ENCODE peak calls at places on chromosomes 4 and X, in nine cellular contexts. S, R, K, T, G, U, J, A and B are unnamed samples.

GRCh38 chrX:87961471-87961870 is 443.9 kb downstream of the KLHL4 start:
- DNase-seq in S (no peak), R (no peak), K (no peak), T (no peak), G (no peak), U (no peak), J (no peak), A (no peak), B (no peak)

GRCh38 chr4:692771-693554 is 4.0 kb upstream of the SLC49A3 start:
- DNase-seq in S (no peak), R (no peak), K (no peak), T (no peak), G (no peak), U (no peak), J (no peak), A (no peak), B (no peak)

GRCh38 chrX:567891-568290 is 62.7 kb upstream of the SHOX start:
- DNase-seq in S (no peak), R (no peak), K (no peak), T (no peak), G (no peak), U (no peak), J (no peak), A (no peak), B (no peak)

GRCh38 chrX:19535481-19535880 is 20.2 kb upstream of the MAP3K15 start:
- DNase-seq in S (no peak), R (no peak), K (no peak), T (no peak), G (no peak), U (no peak), J (no peak), A (peak; percentile 8), B (no peak)

GRCh38 chr4:6452897-6453687 is 19.3 kb downstream of the PPP2R2C start:
- DNase-seq in S (no peak), R (no peak), K (no peak), T (no peak), G (no peak), U (no peak), J (no peak), A (no peak), B (no peak)

GRCh38 chr4:22434895-22435294 is 81.0 kb downstream of the ADGRA3 start:
- DNase-seq in S (no peak), R (no peak), K (no peak), T (no peak), G (no peak), U (peak; percentile 71), J (no peak), A (peak; percentile 5), B (no peak)

GRCh38 chr4:169311643-169312365 is 41.0 kb upstream of the SH3RF1 start:
- DNase-seq in S (peak; percentile 56), R (no peak), K (no peak), T (no peak), G (no peak), U (peak; percentile 62), J (peak; percentile 60), A (peak; percentile 45), B (no peak)

GRCh38 chr4:185211035-185211434 is 1.6 kb downstream of the SNX25 start:
- DNase-seq in S (no peak), R (no peak), K (no peak), T (no peak), G (no peak), U (no peak), J (no peak), A (no peak), B (no peak)

GRCh38 chrX:154441984-154442707 is 1.8 kb upstream of the FAM50A start:
- DNase-seq in S (no peak), R (no peak), K (no peak), T (no peak), G (no peak), U (no peak), J (no peak), A (peak; percentile 72), B (no peak)

GRCh38 chrX:132090370-132091152 is 37.3 kb downstream of the FRMD7 start:
- DNase-seq in S (no peak), R (no peak), K (no peak), T (no peak), G (no peak), U (no peak), J (no peak), A (no peak), B (no peak)

GRCh38 chrX:153941331-153942252 is 2.9 kb downstream of the RENBP start:
- DNase-seq in S (no peak), R (no peak), K (no peak), T (no peak), G (no peak), U (no peak), J (no peak), A (no peak), B (no peak)

GRCh38 chrX:23911436-23911835 is 3.6 kb downstream of the CXorf58 start:
- DNase-seq in S (no peak), R (no peak), K (no peak), T (no peak), G (no peak), U (no peak), J (no peak), A (no peak), B (no peak)

GRCh38 chrX:23907106-23907495 is 637 bp downstream of the APOO start:
- DNase-seq in S (no peak), R (no peak), K (no peak), T (no peak), G (no peak), U (no peak), J (no peak), A (peak; percentile 18), B (no peak)

GRCh38 chrX:23904096-23904495 is 3.6 kb downstream of the APOO start:
- DNase-seq in S (no peak), R (no peak), K (no peak), T (no peak), G (no peak), U (no peak), J (no peak), A (no peak), B (no peak)

GRCh38 chrX:23907496-23908218 is at the start of the genes APOO and CXorf58:
- DNase-seq in S (peak; percentile 91), R (peak; percentile 90), K (peak; percentile 36), T (peak; percentile 95), G (peak; percentile 91), U (peak; percentile 90), J (peak; percentile 89), A (peak; percentile 72), B (peak; percentile 88)

DNA sequence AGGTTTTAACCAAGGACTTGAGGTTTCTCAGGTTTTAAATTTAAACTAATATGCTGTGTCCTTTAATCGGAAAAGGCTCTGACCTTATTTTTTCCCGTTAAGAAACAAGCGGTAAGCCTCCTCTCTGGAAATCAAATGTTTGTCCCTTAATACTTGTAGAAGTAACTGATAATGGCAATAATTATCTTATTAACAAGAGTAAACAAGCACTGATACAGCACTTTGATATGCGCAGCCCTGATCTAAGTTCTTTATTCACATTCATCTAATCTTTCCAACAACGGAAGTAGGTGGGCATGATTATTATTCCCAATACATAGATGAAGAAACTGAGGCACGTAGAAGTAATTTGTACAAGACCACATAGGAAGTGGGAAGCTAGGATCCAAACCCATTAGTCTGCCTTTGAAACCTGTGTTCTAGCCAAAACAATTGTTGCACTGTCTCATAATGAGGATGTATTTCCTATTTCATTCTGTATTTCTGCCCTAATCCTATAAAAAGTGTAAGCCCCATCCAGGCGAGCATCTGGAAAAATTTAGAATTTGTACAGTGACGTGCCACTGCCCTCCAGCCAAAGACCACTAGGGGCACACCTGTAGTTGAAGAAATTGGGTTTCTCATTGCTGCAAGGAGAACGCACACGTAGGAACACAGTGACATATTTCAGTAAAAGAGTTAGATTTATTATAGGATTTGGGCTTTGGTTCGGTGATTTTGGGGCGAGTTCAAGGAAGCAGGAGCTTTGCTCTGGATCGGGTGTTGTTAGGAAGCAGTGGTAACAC is 605 bp downstream of the CXorf58 start:
- DNase-seq in S (peak; percentile 17), R (no peak), K (no peak), T (no peak), G (no peak), U (no peak), J (no peak), A (no peak), B (no peak)
- TF ChIP-seq CTCF in S (peak; percentile 31), R (no peak), K (no peak), T (no peak), G (peak; percentile 11), U (no peak), J (no peak), A (peak; percentile 32), B (no peak)

GRCh38 chrX:115988825-115989224 is 181.7 kb upstream of the AGTR2 start:
- DNase-seq in S (peak; percentile 15), R (no peak), K (no peak), T (no peak), G (no peak), U (no peak), J (no peak), A (no peak), B (no peak)
- TF ChIP-seq CTCF in S (peak; percentile 31), R (no peak), K (no peak), T (peak; percentile 23), G (no peak), U (no peak), J (peak; percentile 23), A (no peak), B (peak; percentile 5)

GRCh38 chrX:72021975-72022374 is 109.7 kb downstream of the RTL5 start:
- DNase-seq in S (peak; percentile 39), R (no peak), K (no peak), T (no peak), G (no peak), U (no peak), J (peak; percentile 18), A (no peak), B (no peak)
- TF ChIP-seq CTCF in S (peak; percentile 52), R (peak; percentile 36), K (no peak), T (peak; percentile 30), G (peak; percentile 23), U (no peak), J (peak; percentile 14), A (no peak), B (no peak)

GRCh38 chr4:37591349-37591748 is 94.8 kb downstream of the RELL1 start:
- DNase-seq in S (no peak), R (no peak), K (no peak), T (no peak), G (no peak), U (no peak), J (no peak), A (no peak), B (no peak)

GRCh38 chr4:37590016-37590415 is 96.2 kb downstream of the RELL1 start:
- DNase-seq in S (no peak), R (no peak), K (no peak), T (no peak), G (no peak), U (no peak), J (no peak), A (no peak), B (no peak)

GRCh38 chr4:37595875-37596402 is 90.2 kb downstream of the RELL1 start:
- DNase-seq in S (no peak), R (no peak), K (no peak), T (no peak), G (no peak), U (peak; percentile 46), J (no peak), A (no peak), B (no peak)

GRCh38 chr4:37597019-37597418 is 89.2 kb downstream of the RELL1 start:
- DNase-seq in S (no peak), R (no peak), K (no peak), T (no peak), G (no peak), U (no peak), J (no peak), A (no peak), B (no peak)

DNA sequence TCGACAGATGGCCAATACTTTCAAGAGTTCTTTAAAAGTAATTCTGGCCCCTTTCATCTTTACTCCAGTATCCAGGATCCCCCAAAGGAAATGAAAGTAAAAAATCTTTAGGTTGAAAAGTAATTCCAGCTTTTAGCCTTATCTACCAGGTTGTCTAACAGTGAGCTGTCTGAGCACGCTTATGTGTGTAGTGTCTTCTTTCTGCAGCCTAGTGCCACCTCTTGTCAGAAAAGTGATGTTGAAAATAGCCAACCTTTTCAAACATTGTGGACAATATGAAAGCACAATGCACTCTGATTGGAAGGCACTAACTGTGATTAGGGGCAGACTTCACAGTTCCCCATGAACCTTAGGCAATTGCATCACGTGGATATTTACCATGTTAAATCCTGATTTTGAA is 92.1 kb downstream of the RELL1 start:
- DNase-seq in S (no peak), R (no peak), K (no peak), T (no peak), G (no peak), U (no peak), J (no peak), A (no peak), B (no peak)
- TF ChIP-seq CTCF in S (no peak), R (no peak), K (no peak), T (no peak), G (no peak), U (no peak), J (no peak), A (no peak), B (no peak)